ENCODE peak calls at places on chromosomes 11 and 22, in ten cellular contexts. H is natural killer cell; I is lower lobe of right lung; U is stimulated activated CD4-positive, alpha-beta T cell treated with anti-CD3 and anti-CD28 coated beads, Interleukin-4, amount 100 ng/mL, for 1 hour; G is EH; O is T1000; L is activated CD4-positive, alpha-beta T cell treated with anti-CD3 and anti-CD28 coated beads for 36 hours; N is effector memory CD8-positive, alpha-beta T cell; F is fibroblast of mammary gland; A is cardiac muscle cell. M is an unnamed sample.

GRCh38 chr11:78656984-78657383 is 82.3 kb upstream of the NARS2 start:
- DNase-seq in H (no peak), I (no peak), U (no peak), G (no peak), O (no peak), L (no peak), N (no peak), F (no peak), A (no peak), M (no peak)

GRCh38 chr11:14974723-14975587 is 2.8 kb upstream of the CALCA start:
- DNase-seq in H (no peak), I (no peak), U (peak; percentile 64), G (peak; percentile 30), O (no peak), L (peak; percentile 85), N (peak; percentile 46), F (peak; percentile 47), A (peak; percentile 49), M (peak; percentile 81)

GRCh38 chr11:104925850-104926249 is 27.6 kb upstream of the CASP12 start:
- DNase-seq in H (no peak), I (no peak), U (no peak), G (no peak), O (no peak), L (no peak), N (no peak), F (no peak), A (no peak), M (no peak)

GRCh38 chr22:41062146-41062545 is 30.2 kb upstream of the EP300 start:
- DNase-seq in H (no peak), I (no peak), U (no peak), G (peak; percentile 19), O (no peak), L (no peak), N (no peak), F (no peak), A (no peak), M (no peak)

GRCh38 chr11:69667619-69668604 is 7.2 kb downstream of the LTO1 start:
- DNase-seq in H (no peak), I (no peak), U (no peak), G (no peak), O (no peak), L (no peak), N (no peak), F (no peak), A (no peak), M (no peak)

GRCh38 chr22:45878051-45878764 is 98.8 kb downstream of the WNT7B start:
- DNase-seq in H (no peak), I (peak; percentile 38), U (no peak), G (no peak), O (no peak), L (no peak), N (no peak), F (no peak), A (no peak), M (peak; percentile 77)

GRCh38 chr11:77560605-77561004 is 29.1 kb upstream of the AQP11 start:
- DNase-seq in H (no peak), I (no peak), U (no peak), G (peak; percentile 86), O (no peak), L (no peak), N (no peak), F (peak; percentile 62), A (peak; percentile 19), M (no peak)

GRCh38 chr11:113773092-113773415 is 438 bp downstream of the ZW10 start:
- DNase-seq in H (no peak), I (peak; percentile 52), U (no peak), G (peak; percentile 46), O (no peak), L (no peak), N (no peak), F (peak; percentile 25), A (peak; percentile 41), M (no peak)

GRCh38 chr11:32231909-32232493 is 141.1 kb downstream of the RCN1 start:
- DNase-seq in H (no peak), I (no peak), U (no peak), G (peak; percentile 25), O (no peak), L (peak; percentile 49), N (no peak), F (peak; percentile 37), A (peak; percentile 54), M (no peak)

GRCh38 chr11:75194147-75194546 is 43.2 kb downstream of the SLCO2B1 start:
- DNase-seq in H (no peak), I (no peak), U (no peak), G (no peak), O (no peak), L (no peak), N (no peak), F (no peak), A (no peak), M (no peak)

GRCh38 chr11:12157241-12157661 is 46.9 kb downstream of the MICAL2 start:
- DNase-seq in H (no peak), I (no peak), U (no peak), G (peak; percentile 92), O (no peak), L (peak; percentile 37), N (no peak), F (peak; percentile 84), A (peak; percentile 78), M (no peak)

GRCh38 chr22:28369849-28370248 is 309.8 kb downstream of the TTC28 start:
- DNase-seq in H (no peak), I (no peak), U (no peak), G (no peak), O (no peak), L (peak; percentile 28), N (no peak), F (no peak), A (peak; percentile 6), M (no peak)

GRCh38 chr11:34263462-34264186 is 94.2 kb downstream of the ABTB2 start:
- DNase-seq in H (no peak), I (peak; percentile 73), U (no peak), G (peak; percentile 67), O (peak; percentile 59), L (no peak), N (no peak), F (peak; percentile 88), A (peak; percentile 75), M (no peak)

GRCh38 chr11:12090761-12091261 is 19.6 kb upstream of the MICAL2 start:
- DNase-seq in H (no peak), I (peak; percentile 81), U (no peak), G (no peak), O (no peak), L (no peak), N (no peak), F (no peak), A (no peak), M (no peak)

GRCh38 chr11:63785823-63786222 is 17.2 kb upstream of the ZFTA start:
- DNase-seq in H (no peak), I (no peak), U (no peak), G (no peak), O (no peak), L (no peak), N (no peak), F (no peak), A (no peak), M (no peak)

GRCh38 chr11:125165111-125165663 is 636 bp downstream of the PKNOX2 start:
- DNase-seq in H (no peak), I (no peak), U (peak; percentile 12), G (peak; percentile 39), O (no peak), L (peak; percentile 27), N (no peak), F (peak; percentile 11), A (peak; percentile 42), M (peak; percentile 89)

GRCh38 chr11:66311470-66311964 is 5.3 kb downstream of the CD248 start:
- DNase-seq in H (no peak), I (no peak), U (no peak), G (no peak), O (no peak), L (no peak), N (no peak), F (no peak), A (no peak), M (no peak)

GRCh38 chr11:124841765-124842700 is 23.2 kb upstream of the ROBO3 start:
- DNase-seq in H (no peak), I (no peak), U (no peak), G (no peak), O (no peak), L (no peak), N (no peak), F (no peak), A (no peak), M (peak; percentile 36)

GRCh38 chr11:44950625-44951472 is at the start of gene TP53I11:
- DNase-seq in H (peak; percentile 41), I (peak; percentile 91), U (peak; percentile 70), G (peak; percentile 80), O (peak; percentile 52), L (peak; percentile 84), N (peak; percentile 70), F (peak; percentile 57), A (peak; percentile 91), M (peak; percentile 82)

GRCh38 chr11:7651140-7651551 is 22.2 kb downstream of the CYB5R2 start:
- DNase-seq in H (no peak), I (no peak), U (no peak), G (peak; percentile 88), O (no peak), L (no peak), N (no peak), F (peak; percentile 28), A (no peak), M (no peak)

GRCh38 chr11:69101100-69101791 is 52.5 kb downstream of the TPCN2 start:
- DNase-seq in H (peak; percentile 67), I (peak; percentile 89), U (peak; percentile 82), G (peak; percentile 83), O (peak; percentile 76), L (peak; percentile 85), N (peak; percentile 62), F (peak; percentile 68), A (peak; percentile 83), M (peak; percentile 89)

GRCh38 chr11:134742228-134742612 is 330.2 kb upstream of the B3GAT1 start:
- DNase-seq in H (no peak), I (no peak), U (no peak), G (no peak), O (no peak), L (no peak), N (no peak), F (no peak), A (peak; percentile 35), M (no peak)

GRCh38 chr11:65065898-65066297 is 7.5 kb upstream of the NAALADL1 start:
- DNase-seq in H (no peak), I (no peak), U (no peak), G (no peak), O (no peak), L (no peak), N (no peak), F (no peak), A (no peak), M (no peak)

GRCh38 chr11:128881221-128881620 is 9.9 kb upstream of the KCNJ5 start:
- DNase-seq in H (no peak), I (no peak), U (no peak), G (no peak), O (no peak), L (no peak), N (no peak), F (no peak), A (no peak), M (no peak)

M was measured in retina.